ENCODE peak calls at places on chromosomes 3 and 15, in six cellular contexts. One of them, this sample, is unnamed.

GRCh38 chr3:101868534-101869464 is 19.5 kb downstream of the NFKBIZ start:
- ATAC-seq in CD4-positive, alpha-beta T cell: no peak
- ATAC-seq in lower lobe of right lung: peak; percentile 79
- ATAC-seq in pancreas: peak; percentile 75
- ATAC-seq in right lobe of liver: peak; percentile 78
- ATAC-seq in GM12878: peak; percentile 50
- ATAC-seq in this sample: peak; percentile 54

GRCh38 chr15:62570405-62570783 is 405.3 kb upstream of the C2CD4B start:
- ATAC-seq in lower lobe of right lung: no peak
- ATAC-seq in CD4-positive, alpha-beta T cell: no peak
- ATAC-seq in GM12878: no peak
- ATAC-seq in pancreas: no peak
- ATAC-seq in right lobe of liver: no peak
- ATAC-seq in this sample: peak; percentile 26

GRCh38 chr3:192039593-192039992 is 578.6 kb downstream of the PYDC2 start:
- ATAC-seq in right lobe of liver: no peak
- ATAC-seq in CD4-positive, alpha-beta T cell: no peak
- ATAC-seq in lower lobe of right lung: no peak
- ATAC-seq in pancreas: peak; percentile 86
- ATAC-seq in GM12878: no peak
- ATAC-seq in this sample: no peak

GRCh38 chr3:29324180-29324651 is 43.3 kb downstream of the RBMS3 start:
- ATAC-seq in CD4-positive, alpha-beta T cell: no peak
- ATAC-seq in right lobe of liver: peak; percentile 89
- ATAC-seq in GM12878: peak; percentile 95
- ATAC-seq in lower lobe of right lung: peak; percentile 92
- ATAC-seq in pancreas: peak; percentile 48
- ATAC-seq in this sample: peak; percentile 75

GRCh38 chr15:39624806-39625205 is 43.9 kb downstream of the THBS1 start:
- ATAC-seq in right lobe of liver: peak; percentile 85
- ATAC-seq in GM12878: peak; percentile 75
- ATAC-seq in lower lobe of right lung: peak; percentile 81
- ATAC-seq in pancreas: peak; percentile 64
- ATAC-seq in CD4-positive, alpha-beta T cell: peak; percentile 54
- ATAC-seq in this sample: peak; percentile 91

GRCh38 chr15:89115547-89115946 is 27.3 kb downstream of the ABHD2 start:
- ATAC-seq in CD4-positive, alpha-beta T cell: no peak
- ATAC-seq in GM12878: no peak
- ATAC-seq in right lobe of liver: peak; percentile 72
- ATAC-seq in lower lobe of right lung: peak; percentile 52
- ATAC-seq in pancreas: peak; percentile 86
- ATAC-seq in this sample: no peak

GRCh38 chr15:36156855-36157521 is 422.4 kb upstream of the CDIN1 start:
- ATAC-seq in CD4-positive, alpha-beta T cell: no peak
- ATAC-seq in pancreas: peak; percentile 42
- ATAC-seq in lower lobe of right lung: peak; percentile 59
- ATAC-seq in right lobe of liver: peak; percentile 57
- ATAC-seq in GM12878: no peak
- ATAC-seq in this sample: peak; percentile 84

GRCh38 chr3:58306662-58307286 is 454 bp downstream of the HTD2 start:
- ATAC-seq in lower lobe of right lung: peak; percentile 51
- ATAC-seq in CD4-positive, alpha-beta T cell: peak; percentile 27
- ATAC-seq in pancreas: peak; percentile 48
- ATAC-seq in GM12878: peak; percentile 73
- ATAC-seq in right lobe of liver: peak; percentile 52
- ATAC-seq in this sample: peak; percentile 3

GRCh38 chr3:27905625-27906024 is 183.5 kb upstream of the EOMES start:
- ATAC-seq in right lobe of liver: peak; percentile 23
- ATAC-seq in lower lobe of right lung: peak; percentile 41
- ATAC-seq in CD4-positive, alpha-beta T cell: no peak
- ATAC-seq in GM12878: peak; percentile 71
- ATAC-seq in pancreas: no peak
- ATAC-seq in this sample: no peak

GRCh38 chr3:156483961-156484787 is 70.7 kb downstream of the SSR3 start:
- ATAC-seq in lower lobe of right lung: peak; percentile 71
- ATAC-seq in GM12878: peak; percentile 92
- ATAC-seq in CD4-positive, alpha-beta T cell: peak; percentile 84
- ATAC-seq in right lobe of liver: peak; percentile 77
- ATAC-seq in pancreas: peak; percentile 66
- ATAC-seq in this sample: peak; percentile 70

GRCh38 chr3:181533811-181534210 is 177.9 kb upstream of the SOX2 start:
- ATAC-seq in right lobe of liver: no peak
- ATAC-seq in lower lobe of right lung: no peak
- ATAC-seq in GM12878: no peak
- ATAC-seq in CD4-positive, alpha-beta T cell: no peak
- ATAC-seq in pancreas: no peak
- ATAC-seq in this sample: no peak
- H3K27ac ChIP-seq in right lobe of liver: no peak overlapping the region
- H3K27ac ChIP-seq in lower lobe of right lung: no peak overlapping the region
- H3K27ac ChIP-seq in GM12878: no peak overlapping the region
- H3K27ac ChIP-seq in CD4-positive, alpha-beta T cell: no peak overlapping the region
- H3K27ac ChIP-seq in pancreas: no peak overlapping the region
- H3K27ac ChIP-seq in this sample: no peak overlapping the region

DNA sequence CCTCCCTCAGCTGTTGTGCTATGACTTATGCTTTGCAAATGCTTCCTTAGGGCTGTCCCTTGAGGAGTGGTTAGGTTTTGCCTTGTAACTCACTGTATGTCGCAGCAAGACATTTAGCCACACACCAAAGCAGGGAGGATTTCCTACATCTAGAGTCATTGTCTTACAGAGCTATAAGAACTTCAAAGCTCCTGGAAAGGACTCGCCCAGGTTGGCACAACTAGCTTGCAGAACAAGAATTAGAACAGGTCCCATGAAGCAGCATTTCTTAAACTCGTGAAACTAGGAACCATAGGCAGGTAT is 19.4 kb upstream of the ACAP2 start:
- ATAC-seq in right lobe of liver: no peak
- ATAC-seq in CD4-positive, alpha-beta T cell: no peak
- ATAC-seq in lower lobe of right lung: no peak
- ATAC-seq in pancreas: peak; percentile 24
- ATAC-seq in GM12878: no peak
- ATAC-seq in this sample: no peak
- TF ChIP-seq CTCF in right lobe of liver: no peak
- TF ChIP-seq CTCF in CD4-positive, alpha-beta T cell: no peak
- TF ChIP-seq CTCF in lower lobe of right lung: no peak
- TF ChIP-seq CTCF in pancreas: no peak
- TF ChIP-seq CTCF in GM12878: no peak
- TF ChIP-seq CTCF in this sample: no peak

GRCh38 chr15:77025471-77025901 is 30.6 kb downstream of the PSTPIP1 start:
- ATAC-seq in GM12878: no peak
- ATAC-seq in pancreas: no peak
- ATAC-seq in lower lobe of right lung: no peak
- ATAC-seq in right lobe of liver: no peak
- ATAC-seq in CD4-positive, alpha-beta T cell: no peak
- ATAC-seq in this sample: no peak
- H3K27ac ChIP-seq in GM12878: no peak overlapping the region
- H3K27ac ChIP-seq in pancreas: no peak overlapping the region
- H3K27ac ChIP-seq in lower lobe of right lung: no peak overlapping the region
- H3K27ac ChIP-seq in right lobe of liver: no peak overlapping the region
- H3K27ac ChIP-seq in CD4-positive, alpha-beta T cell: no peak overlapping the region
- H3K27ac ChIP-seq in this sample: no peak overlapping the region

DNA sequence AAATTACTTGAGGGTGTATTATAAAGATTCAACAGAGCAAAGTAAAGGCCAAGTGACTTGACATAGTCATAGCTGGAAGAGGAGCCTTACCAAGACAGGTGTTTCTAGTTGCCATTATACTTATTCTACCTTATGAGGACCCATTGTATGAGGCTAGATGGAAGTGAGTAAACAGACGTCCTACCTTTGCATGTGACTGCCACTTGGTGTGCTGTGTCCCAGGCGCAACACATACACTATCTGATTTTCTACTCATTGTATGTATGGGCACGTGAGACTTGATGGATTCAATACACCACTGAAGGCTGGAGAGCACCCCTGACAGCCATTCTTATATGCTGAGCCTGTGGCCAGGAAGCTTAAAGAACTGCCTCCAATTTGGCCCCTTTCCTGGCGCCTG is 40.5 kb downstream of the BOC start:
- ATAC-seq in GM12878: peak; percentile 21
- ATAC-seq in CD4-positive, alpha-beta T cell: no peak
- ATAC-seq in lower lobe of right lung: no peak
- ATAC-seq in right lobe of liver: no peak
- ATAC-seq in pancreas: no peak
- ATAC-seq in this sample: no peak
- TF ChIP-seq CTCF in GM12878: peak; percentile 9
- TF ChIP-seq CTCF in CD4-positive, alpha-beta T cell: no peak
- TF ChIP-seq CTCF in lower lobe of right lung: no peak
- TF ChIP-seq CTCF in right lobe of liver: no peak
- TF ChIP-seq CTCF in pancreas: no peak
- TF ChIP-seq CTCF in this sample: no peak

DNA sequence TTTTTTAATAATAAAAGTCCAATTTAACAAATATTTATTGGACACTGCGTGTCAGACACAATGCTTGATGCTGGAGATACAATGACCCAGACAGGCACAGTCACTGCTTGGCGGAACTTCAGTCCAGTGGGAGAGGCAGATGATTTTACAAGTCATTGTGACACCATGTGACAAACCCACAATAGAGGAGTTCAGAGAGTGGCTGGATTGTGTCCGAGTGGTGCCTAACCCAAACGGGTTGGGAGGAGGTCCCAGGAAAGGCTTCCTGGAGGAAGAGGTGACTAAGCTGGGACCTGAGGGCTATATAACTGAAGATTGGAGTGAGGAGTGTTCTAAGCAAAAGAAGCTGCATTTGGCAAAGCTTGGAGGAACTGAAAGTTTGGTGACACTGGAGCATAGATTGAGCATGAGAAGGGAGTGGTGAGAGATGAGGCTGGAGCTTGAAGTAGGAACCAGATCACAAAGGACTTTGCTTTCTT is 41.4 kb downstream of the CRTC3 start:
- ATAC-seq in CD4-positive, alpha-beta T cell: no peak
- ATAC-seq in right lobe of liver: peak; percentile 59
- ATAC-seq in GM12878: peak; percentile 83
- ATAC-seq in lower lobe of right lung: peak; percentile 89
- ATAC-seq in pancreas: peak; percentile 43
- ATAC-seq in this sample: peak; percentile 71
- H3K27ac ChIP-seq in CD4-positive, alpha-beta T cell: peak overlapping the region; percentile 32
- H3K27ac ChIP-seq in right lobe of liver: no peak overlapping the region
- H3K27ac ChIP-seq in GM12878: peak overlapping the region; percentile 61
- H3K27ac ChIP-seq in lower lobe of right lung: peak overlapping the region; percentile 42
- H3K27ac ChIP-seq in pancreas: no peak overlapping the region
- H3K27ac ChIP-seq in this sample: peak overlapping the region; percentile 4

DNA sequence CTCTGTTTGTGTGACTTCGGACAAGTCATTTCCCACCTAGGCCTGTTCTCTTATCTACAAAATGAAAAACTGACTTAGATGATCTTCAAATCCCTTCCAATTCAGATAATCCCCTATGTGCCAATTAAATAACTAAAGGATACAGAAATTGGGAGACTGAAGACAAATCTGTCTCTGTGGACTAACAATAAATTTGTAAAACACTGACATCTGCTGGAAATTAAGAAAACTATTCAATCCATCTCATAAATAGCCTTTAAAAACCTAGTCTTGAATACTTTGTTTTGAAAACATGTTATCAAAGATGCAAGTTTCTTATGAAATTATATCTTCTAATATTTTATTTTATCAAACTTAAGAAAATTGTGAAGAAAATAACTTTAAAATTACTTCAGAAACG is 38.3 kb downstream of the MTHFS start:
- ATAC-seq in GM12878: no peak
- ATAC-seq in CD4-positive, alpha-beta T cell: no peak
- ATAC-seq in lower lobe of right lung: no peak
- ATAC-seq in right lobe of liver: no peak
- ATAC-seq in pancreas: no peak
- ATAC-seq in this sample: no peak
- TF ChIP-seq CTCF in GM12878: peak; percentile 1
- TF ChIP-seq CTCF in CD4-positive, alpha-beta T cell: no peak
- TF ChIP-seq CTCF in lower lobe of right lung: no peak
- TF ChIP-seq CTCF in right lobe of liver: no peak
- TF ChIP-seq CTCF in pancreas: no peak
- TF ChIP-seq CTCF in this sample: no peak

GRCh38 chr3:124786491-124787241 is 56.4 kb downstream of the UMPS start:
- ATAC-seq in right lobe of liver: peak; percentile 55
- ATAC-seq in CD4-positive, alpha-beta T cell: no peak
- ATAC-seq in lower lobe of right lung: peak; percentile 11
- ATAC-seq in pancreas: peak; percentile 26
- ATAC-seq in GM12878: no peak
- ATAC-seq in this sample: peak; percentile 34
- H3K27ac ChIP-seq in right lobe of liver: no peak overlapping the region
- H3K27ac ChIP-seq in CD4-positive, alpha-beta T cell: no peak overlapping the region
- H3K27ac ChIP-seq in lower lobe of right lung: no peak overlapping the region
- H3K27ac ChIP-seq in pancreas: no peak overlapping the region
- H3K27ac ChIP-seq in GM12878: no peak overlapping the region
- H3K27ac ChIP-seq in this sample: peak overlapping the region; percentile 64

GRCh38 chr3:179421500-179421899 is 29.8 kb downstream of the GNB4 start:
- ATAC-seq in pancreas: no peak
- ATAC-seq in lower lobe of right lung: peak; percentile 23
- ATAC-seq in GM12878: no peak
- ATAC-seq in right lobe of liver: peak; percentile 43
- ATAC-seq in CD4-positive, alpha-beta T cell: no peak
- ATAC-seq in this sample: peak; percentile 36
- TF ChIP-seq CTCF in pancreas: no peak
- TF ChIP-seq CTCF in lower lobe of right lung: peak; percentile 47
- TF ChIP-seq CTCF in GM12878: peak; percentile 9
- TF ChIP-seq CTCF in right lobe of liver: peak; percentile 9
- TF ChIP-seq CTCF in CD4-positive, alpha-beta T cell: no peak
- TF ChIP-seq CTCF in this sample: peak; percentile 76

GRCh38 chr15:55552461-55552860 is 35.7 kb downstream of the PYGO1 start:
- ATAC-seq in right lobe of liver: no peak
- ATAC-seq in pancreas: no peak
- ATAC-seq in GM12878: no peak
- ATAC-seq in CD4-positive, alpha-beta T cell: no peak
- ATAC-seq in lower lobe of right lung: no peak
- ATAC-seq in this sample: no peak
- H3K27ac ChIP-seq in right lobe of liver: no peak overlapping the region
- H3K27ac ChIP-seq in pancreas: no peak overlapping the region
- H3K27ac ChIP-seq in GM12878: no peak overlapping the region
- H3K27ac ChIP-seq in CD4-positive, alpha-beta T cell: no peak overlapping the region
- H3K27ac ChIP-seq in lower lobe of right lung: no peak overlapping the region
- H3K27ac ChIP-seq in this sample: no peak overlapping the region

This sample was measured in gastroesophageal sphincter.